ENCODE peak calls at places on chromosomes 3 and 15, in six cellular contexts. One of them, this sample, is unnamed. For H4K20me1, the result is how much of the 10 kb centered on the place peaks cover.

GRCh38 chr3:74537164-74537563 is 77.3 kb downstream of the CNTN3 start:
- DNase-seq in K562: no peak
- DNase-seq in IMR-90: peak
- DNase-seq in HepG2: no peak
- DNase-seq in neural progenitor cell: no peak
- DNase-seq in fibroblast of lung: peak
- DNase-seq in this sample: no peak

GRCh38 chr3:171162986-171163723 is 136.6 kb upstream of the SLC2A2 start:
- DNase-seq in K562: peak
- DNase-seq in IMR-90: no peak
- DNase-seq in HepG2: no peak
- DNase-seq in neural progenitor cell: peak
- DNase-seq in fibroblast of lung: no peak
- DNase-seq in this sample: peak

GRCh38 chr3:13655074-13655913 is 106.4 kb downstream of the FBLN2 start:
- DNase-seq in K562: peak
- DNase-seq in IMR-90: peak
- DNase-seq in HepG2: no peak
- DNase-seq in neural progenitor cell: peak
- DNase-seq in fibroblast of lung: peak
- DNase-seq in this sample: no peak

GRCh38 chr3:106120334-106120733 is 251.5 kb upstream of the CBLB start:
- DNase-seq in K562: no peak
- DNase-seq in IMR-90: peak
- DNase-seq in HepG2: no peak
- DNase-seq in neural progenitor cell: no peak
- DNase-seq in fibroblast of lung: peak
- DNase-seq in this sample: no peak

GRCh38 chr3:14947886-14948608 is 664 bp downstream of the NR2C2 start:
- DNase-seq in K562: peak
- DNase-seq in IMR-90: peak
- DNase-seq in HepG2: peak
- DNase-seq in neural progenitor cell: peak
- DNase-seq in fibroblast of lung: peak
- DNase-seq in this sample: peak

GRCh38 chr3:185363662-185364203 is 797 bp downstream of the MAP3K13 start:
- DNase-seq in K562: no peak
- DNase-seq in IMR-90: no peak
- DNase-seq in HepG2: no peak
- DNase-seq in neural progenitor cell: no peak
- DNase-seq in fibroblast of lung: no peak
- DNase-seq in this sample: no peak

GRCh38 chr3:33980252-33980651 is 181.8 kb downstream of the PDCD6IP start:
- DNase-seq in K562: no peak
- DNase-seq in IMR-90: peak
- DNase-seq in HepG2: peak
- DNase-seq in neural progenitor cell: peak
- DNase-seq in fibroblast of lung: peak
- DNase-seq in this sample: peak

GRCh38 chr3:70631716-70632307 is 319.4 kb upstream of the MDFIC2 start:
- DNase-seq in K562: no peak
- DNase-seq in IMR-90: no peak
- DNase-seq in HepG2: no peak
- DNase-seq in neural progenitor cell: peak
- DNase-seq in fibroblast of lung: no peak
- DNase-seq in this sample: no peak

GRCh38 chr15:50146661-50147060 is 27.6 kb upstream of the ATP8B4 start:
- DNase-seq in K562: no peak
- DNase-seq in IMR-90: no peak
- DNase-seq in HepG2: no peak
- DNase-seq in neural progenitor cell: no peak
- DNase-seq in fibroblast of lung: no peak
- DNase-seq in this sample: no peak

GRCh38 chr3:89932882-89933281 is 825.5 kb downstream of the EPHA3 start:
- DNase-seq in K562: no peak
- DNase-seq in IMR-90: no peak
- DNase-seq in HepG2: no peak
- DNase-seq in neural progenitor cell: no peak
- DNase-seq in fibroblast of lung: no peak
- DNase-seq in this sample: no peak

GRCh38 chr15:60536314-60536713 is 57.4 kb upstream of the ICE2 start:
- DNase-seq in K562: no peak
- DNase-seq in IMR-90: no peak
- DNase-seq in HepG2: no peak
- DNase-seq in neural progenitor cell: no peak
- DNase-seq in fibroblast of lung: no peak
- DNase-seq in this sample: no peak

GRCh38 chr3:55661141-55661540 is 174.0 kb upstream of the WNT5A start:
- DNase-seq in K562: no peak
- DNase-seq in IMR-90: no peak
- DNase-seq in HepG2: no peak
- DNase-seq in neural progenitor cell: no peak
- DNase-seq in fibroblast of lung: peak
- DNase-seq in this sample: peak

GRCh38 chr3:72070005-72070404 is 285.1 kb upstream of the PROK2 start:
- DNase-seq in K562: no peak
- DNase-seq in IMR-90: no peak
- DNase-seq in HepG2: no peak
- DNase-seq in neural progenitor cell: no peak
- DNase-seq in fibroblast of lung: no peak
- DNase-seq in this sample: no peak

GRCh38 chr15:75639191-75639708 is 774 bp downstream of the IMP3 start:
- DNase-seq in K562: no peak
- DNase-seq in IMR-90: no peak
- DNase-seq in HepG2: no peak
- DNase-seq in neural progenitor cell: no peak
- DNase-seq in fibroblast of lung: peak
- DNase-seq in this sample: peak

GRCh38 chr15:25057574-25057973 is 102.8 kb downstream of the SNRPN start:
- DNase-seq in K562: no peak
- DNase-seq in IMR-90: no peak
- DNase-seq in HepG2: no peak
- DNase-seq in neural progenitor cell: no peak
- DNase-seq in fibroblast of lung: no peak
- DNase-seq in this sample: no peak

GRCh38 chr15:31444844-31445243 is 118.2 kb downstream of the KLF13 start:
- DNase-seq in K562: no peak
- DNase-seq in IMR-90: no peak
- DNase-seq in HepG2: no peak
- DNase-seq in neural progenitor cell: no peak
- DNase-seq in fibroblast of lung: no peak
- DNase-seq in this sample: peak

GRCh38 chr15:48221885-48222284 is 15.8 kb downstream of the SLC12A1 start:
- DNase-seq in K562: no peak
- DNase-seq in IMR-90: no peak
- DNase-seq in HepG2: no peak
- DNase-seq in neural progenitor cell: no peak
- DNase-seq in fibroblast of lung: peak
- DNase-seq in this sample: no peak

GRCh38 chr3:51948016-51948580 is 5.9 kb downstream of the PARP3 start:
- DNase-seq in K562: no peak
- DNase-seq in IMR-90: no peak
- DNase-seq in HepG2: no peak
- DNase-seq in neural progenitor cell: no peak
- DNase-seq in fibroblast of lung: no peak
- DNase-seq in this sample: no peak

GRCh38 chr3:53750253-53751210 is 95.7 kb downstream of the CHDH start:
- DNase-seq in K562: no peak
- DNase-seq in IMR-90: no peak
- DNase-seq in HepG2: no peak
- DNase-seq in neural progenitor cell: no peak
- DNase-seq in fibroblast of lung: no peak
- DNase-seq in this sample: no peak

GRCh38 chr15:29127506-29128430 is 141.9 kb downstream of the NSMCE3 start:
- DNase-seq in K562: no peak
- DNase-seq in IMR-90: no peak
- DNase-seq in HepG2: no peak
- DNase-seq in neural progenitor cell: no peak
- DNase-seq in fibroblast of lung: no peak
- DNase-seq in this sample: no peak

GRCh38 chr3:168154101-168154500 is 58.4 kb upstream of the GOLIM4 start:
- DNase-seq in K562: no peak
- DNase-seq in IMR-90: no peak
- DNase-seq in HepG2: no peak
- DNase-seq in neural progenitor cell: no peak
- DNase-seq in fibroblast of lung: no peak
- DNase-seq in this sample: no peak

GRCh38 chr15:71627604-71628003 is 182.8 kb upstream of the NR2E3 start:
- DNase-seq in K562: no peak
- DNase-seq in IMR-90: no peak
- DNase-seq in HepG2: no peak
- DNase-seq in neural progenitor cell: no peak
- DNase-seq in fibroblast of lung: no peak
- DNase-seq in this sample: no peak

GRCh38 chr3:101642441-101642840 is 34.5 kb downstream of the ZBTB11 start:
- DNase-seq in K562: peak
- DNase-seq in IMR-90: no peak
- DNase-seq in HepG2: no peak
- DNase-seq in neural progenitor cell: no peak
- DNase-seq in fibroblast of lung: no peak
- DNase-seq in this sample: no peak

GRCh38 chr15:79184465-79184892 is 93.9 kb upstream of the RASGRF1 start:
- DNase-seq in K562: peak
- DNase-seq in IMR-90: peak
- DNase-seq in HepG2: peak
- DNase-seq in neural progenitor cell: peak
- DNase-seq in fibroblast of lung: peak
- DNase-seq in this sample: peak

GRCh38 chr3:128456776-128457715 is 9.6 kb downstream of the DNAJB8 start:
- DNase-seq in K562: peak
- DNase-seq in IMR-90: no peak
- DNase-seq in HepG2: no peak
- DNase-seq in neural progenitor cell: peak
- DNase-seq in fibroblast of lung: no peak
- DNase-seq in this sample: no peak

GRCh38 chr15:32688151-32688639 is 29.6 kb upstream of the GREM1 start:
- DNase-seq in K562: no peak
- DNase-seq in IMR-90: peak
- DNase-seq in HepG2: peak
- DNase-seq in neural progenitor cell: no peak
- DNase-seq in fibroblast of lung: peak
- DNase-seq in this sample: no peak

GRCh38 chr3:135217730-135218129 is 422.7 kb downstream of the EPHB1 start:
- DNase-seq in K562: no peak
- DNase-seq in IMR-90: no peak
- DNase-seq in HepG2: no peak
- DNase-seq in neural progenitor cell: no peak
- DNase-seq in fibroblast of lung: no peak
- DNase-seq in this sample: no peak

GRCh38 chr3:158770254-158771017 is 31.4 kb upstream of the MFSD1 start:
- DNase-seq in K562: peak
- DNase-seq in IMR-90: peak
- DNase-seq in HepG2: no peak
- DNase-seq in neural progenitor cell: no peak
- DNase-seq in fibroblast of lung: peak
- DNase-seq in this sample: no peak

GRCh38 chr15:40567111-40567510 is 2.0 kb upstream of the RPUSD2 start:
- DNase-seq in K562: peak
- DNase-seq in IMR-90: no peak
- DNase-seq in HepG2: peak
- DNase-seq in neural progenitor cell: peak
- DNase-seq in fibroblast of lung: no peak
- DNase-seq in this sample: peak

GRCh38 chr15:36926422-36926815 is 173.9 kb downstream of the MEIS2 start:
- DNase-seq in K562: no peak
- DNase-seq in IMR-90: no peak
- DNase-seq in HepG2: no peak
- DNase-seq in neural progenitor cell: no peak
- DNase-seq in fibroblast of lung: no peak
- DNase-seq in this sample: no peak

GRCh38 chr3:189664311-189664710 is 33.1 kb downstream of the TP63 start:
- DNase-seq in K562: no peak
- DNase-seq in IMR-90: peak
- DNase-seq in HepG2: no peak
- DNase-seq in neural progenitor cell: no peak
- DNase-seq in fibroblast of lung: peak
- DNase-seq in this sample: no peak

DNA sequence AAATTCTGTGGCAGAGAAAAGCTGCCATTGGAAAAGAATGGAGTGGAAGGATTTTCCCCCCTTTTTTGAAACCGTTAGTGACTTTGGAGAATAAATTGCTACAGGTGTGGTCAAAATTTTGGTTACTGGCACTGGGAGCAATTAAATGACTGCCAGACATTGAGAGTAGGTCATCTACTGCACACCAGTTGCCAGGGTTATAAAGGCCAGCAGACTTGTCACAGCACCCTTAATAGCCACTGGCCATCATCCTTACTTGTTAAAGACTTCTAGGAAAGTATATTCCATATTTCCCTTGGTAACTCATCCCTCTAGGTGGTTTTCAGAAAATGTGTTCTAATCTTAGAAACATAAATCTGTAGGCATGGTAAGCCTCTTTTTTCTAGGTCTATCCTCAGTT is 8.0 kb downstream of the PIK3CA start:
- DNase-seq in K562: no peak
- DNase-seq in IMR-90: no peak
- DNase-seq in HepG2: no peak
- DNase-seq in neural progenitor cell: no peak
- DNase-seq in fibroblast of lung: no peak
- DNase-seq in this sample: no peak
- H4K20me1 ChIP-seq in K562: under half
- H4K20me1 ChIP-seq in IMR-90: under half
- H4K20me1 ChIP-seq in HepG2: under half
- H4K20me1 ChIP-seq in neural progenitor cell: under half
- H4K20me1 ChIP-seq in fibroblast of lung: under half
- H4K20me1 ChIP-seq in this sample: under half

GRCh38 chr3:157312366-157312745 is 124.3 kb upstream of the PTX3 start:
- DNase-seq in K562: no peak
- DNase-seq in IMR-90: no peak
- DNase-seq in HepG2: no peak
- DNase-seq in neural progenitor cell: no peak
- DNase-seq in fibroblast of lung: peak
- DNase-seq in this sample: no peak
- H3K4me3 ChIP-seq in K562: no peak
- H3K4me3 ChIP-seq in IMR-90: no peak
- H3K4me3 ChIP-seq in HepG2: no peak
- H3K4me3 ChIP-seq in neural progenitor cell: no peak
- H3K4me3 ChIP-seq in fibroblast of lung: no peak
- H3K4me3 ChIP-seq in this sample: no peak

DNA sequence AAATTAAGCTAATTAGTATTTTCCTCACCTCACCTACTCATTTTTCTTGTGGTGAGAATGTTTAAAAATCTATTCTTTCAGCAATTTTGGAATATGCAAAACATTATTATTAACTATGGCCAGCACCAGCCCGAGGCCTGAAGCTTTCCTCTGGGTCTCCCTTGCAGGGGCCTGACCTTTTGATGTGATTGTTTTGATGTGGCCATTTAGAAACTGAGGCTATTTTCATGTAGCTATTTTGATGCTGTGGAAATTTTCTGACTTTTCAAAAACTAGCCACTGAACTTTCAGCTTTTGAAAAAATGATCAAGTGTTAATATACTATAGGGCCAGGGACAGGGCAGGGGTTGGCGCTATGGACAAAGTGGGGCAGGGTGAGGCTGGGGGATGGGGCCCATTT is 8.2 kb upstream of the CCR9 start:
- DNase-seq in K562: no peak
- DNase-seq in IMR-90: no peak
- DNase-seq in HepG2: no peak
- DNase-seq in neural progenitor cell: no peak
- DNase-seq in fibroblast of lung: no peak
- DNase-seq in this sample: no peak
- H4K20me1 ChIP-seq in K562: under half
- H4K20me1 ChIP-seq in IMR-90: under half
- H4K20me1 ChIP-seq in HepG2: under half
- H4K20me1 ChIP-seq in neural progenitor cell: under half
- H4K20me1 ChIP-seq in fibroblast of lung: under half
- H4K20me1 ChIP-seq in this sample: under half

GRCh38 chr3:66011098-66011655 is 27.5 kb downstream of the MAGI1 start:
- DNase-seq in K562: no peak
- DNase-seq in IMR-90: no peak
- DNase-seq in HepG2: peak
- DNase-seq in neural progenitor cell: no peak
- DNase-seq in fibroblast of lung: no peak
- DNase-seq in this sample: no peak
- H3K4me3 ChIP-seq in K562: no peak
- H3K4me3 ChIP-seq in IMR-90: no peak
- H3K4me3 ChIP-seq in HepG2: no peak
- H3K4me3 ChIP-seq in neural progenitor cell: no peak
- H3K4me3 ChIP-seq in fibroblast of lung: no peak
- H3K4me3 ChIP-seq in this sample: no peak